ENCODE peak calls at places on chromosomes 4 and X, in four cellular contexts. One of them, this sample, is unnamed.

GRCh38 chr4:30402276-30402675 is 317.9 kb upstream of the PCDH7 start:
- DNase-seq in H9: no peak
- DNase-seq in A549: no peak
- DNase-seq in fibroblast of mammary gland: peak
- DNase-seq in this sample: no peak

GRCh38 chr4:175413561-175413960 is 398.5 kb downstream of the GPM6A start:
- DNase-seq in fibroblast of mammary gland: no peak
- DNase-seq in A549: no peak
- DNase-seq in H9: no peak
- DNase-seq in this sample: no peak

GRCh38 chrX:119187298-119187697 is 48.8 kb upstream of the PGRMC1 start:
- DNase-seq in H9: no peak
- DNase-seq in A549: peak
- DNase-seq in fibroblast of mammary gland: no peak
- DNase-seq in this sample: no peak

GRCh38 chr4:8185930-8186329 is 13.2 kb upstream of the SH3TC1 start:
- DNase-seq in fibroblast of mammary gland: peak
- DNase-seq in A549: no peak
- DNase-seq in H9: no peak
- DNase-seq in this sample: no peak

GRCh38 chrX:63561425-63561824 is 210.3 kb upstream of the SPIN4 start:
- DNase-seq in H9: no peak
- DNase-seq in A549: no peak
- DNase-seq in fibroblast of mammary gland: no peak
- DNase-seq in this sample: no peak

GRCh38 chr4:107115185-107115847 is 79.2 kb upstream of the DKK2 start:
- DNase-seq in H9: no peak
- DNase-seq in fibroblast of mammary gland: peak
- DNase-seq in A549: no peak
- DNase-seq in this sample: no peak

GRCh38 chr4:168152837-168153500 is 60.6 kb downstream of the ANXA10 start:
- DNase-seq in A549: no peak
- DNase-seq in H9: no peak
- DNase-seq in fibroblast of mammary gland: no peak
- DNase-seq in this sample: no peak

GRCh38 chrX:123731987-123732678 is 719 bp downstream of the THOC2 start:
- DNase-seq in H9: no peak
- DNase-seq in A549: peak
- DNase-seq in fibroblast of mammary gland: no peak
- DNase-seq in this sample: no peak

GRCh38 chr4:94451669-94452475 is at the start of gene PDLIM5:
- DNase-seq in H9: peak
- DNase-seq in A549: peak
- DNase-seq in fibroblast of mammary gland: peak
- DNase-seq in this sample: no peak

GRCh38 chr4:140858897-140859296 is 102.7 kb upstream of the TBC1D9 start:
- DNase-seq in fibroblast of mammary gland: no peak
- DNase-seq in A549: no peak
- DNase-seq in H9: no peak
- DNase-seq in this sample: no peak

GRCh38 chr4:12555011-12555410 is 929.1 kb downstream of the RAB28 start:
- DNase-seq in A549: no peak
- DNase-seq in fibroblast of mammary gland: peak
- DNase-seq in H9: no peak
- DNase-seq in this sample: no peak

GRCh38 chr4:188429965-188430364 is 290.7 kb downstream of the TRIML1 start:
- DNase-seq in H9: no peak
- DNase-seq in fibroblast of mammary gland: no peak
- DNase-seq in A549: no peak
- DNase-seq in this sample: no peak

GRCh38 chr4:111500871-111501270 is 644.4 kb upstream of the FAM241A start:
- DNase-seq in A549: no peak
- DNase-seq in fibroblast of mammary gland: no peak
- DNase-seq in H9: no peak
- DNase-seq in this sample: no peak

GRCh38 chr4:1192091-1192492 is 19.7 kb upstream of the SPON2 start:
- DNase-seq in H9: no peak
- DNase-seq in A549: peak
- DNase-seq in fibroblast of mammary gland: peak
- DNase-seq in this sample: peak

GRCh38 chr4:83335691-83336090 is 1.0 kb upstream of the HPSE start:
- DNase-seq in A549: no peak
- DNase-seq in fibroblast of mammary gland: peak
- DNase-seq in H9: no peak
- DNase-seq in this sample: no peak

GRCh38 chr4:48756689-48757220 is 23.3 kb downstream of the FRYL start:
- DNase-seq in H9: no peak
- DNase-seq in A549: no peak
- DNase-seq in fibroblast of mammary gland: peak
- DNase-seq in this sample: no peak